ENCODE peak calls at places on chromosome 15, in nine cellular contexts. K, P, I, Y, M, T, S, E and Q are unnamed samples.

GRCh38 chr15:23497710-23498111 is 50.7 kb upstream of the GOLGA6L2 start:
- DNase-seq in K (peak; percentile 24), P (peak; percentile 54), I (peak; percentile 8), Y (no peak), M (no peak), T (no peak), S (no peak), E (no peak), Q (peak; percentile 39)

GRCh38 chr15:91874992-91875651 is 21.6 kb downstream of the SLCO3A1 start:
- DNase-seq in K (no peak), P (no peak), I (no peak), Y (no peak), M (no peak), T (no peak), S (no peak), E (no peak), Q (peak; percentile 16)

GRCh38 chr15:27878841-27879240 is 220.3 kb downstream of the OCA2 start:
- DNase-seq in K (no peak), P (no peak), I (no peak), Y (no peak), M (no peak), T (no peak), S (no peak), E (no peak), Q (no peak)

GRCh38 chr15:80055933-80056332 is 3.5 kb upstream of the ZFAND6 start:
- DNase-seq in K (no peak), P (no peak), I (no peak), Y (no peak), M (no peak), T (no peak), S (no peak), E (no peak), Q (no peak)

GRCh38 chr15:37872661-37873060 is 61.8 kb upstream of the TMCO5A start:
- DNase-seq in K (no peak), P (no peak), I (no peak), Y (no peak), M (no peak), T (no peak), S (no peak), E (no peak), Q (peak; percentile 6)

GRCh38 chr15:70853270-70853854 is 595 bp downstream of the LARP6 start:
- DNase-seq in K (no peak), P (no peak), I (peak; percentile 51), Y (peak; percentile 83), M (no peak), T (peak; percentile 49), S (no peak), E (peak; percentile 63), Q (peak; percentile 64)

GRCh38 chr15:81909229-81910087 is 136.4 kb downstream of the MEX3B start:
- DNase-seq in K (peak; percentile 6), P (no peak), I (no peak), Y (no peak), M (no peak), T (no peak), S (no peak), E (no peak), Q (peak; percentile 54)

GRCh38 chr15:90959894-90960293 is 5.2 kb downstream of the RCCD1 start:
- DNase-seq in K (no peak), P (no peak), I (peak; percentile 27), Y (peak; percentile 51), M (no peak), T (no peak), S (no peak), E (peak; percentile 21), Q (no peak)

GRCh38 chr15:101006931-101007687 is 88.0 kb downstream of the LRRK1 start:
- DNase-seq in K (peak; percentile 79), P (peak; percentile 88), I (peak; percentile 60), Y (peak; percentile 87), M (peak; percentile 83), T (peak; percentile 74), S (peak; percentile 88), E (peak; percentile 86), Q (peak; percentile 90)

GRCh38 chr15:44782516-44782915 is 46.2 kb downstream of the TRIM69 start:
- DNase-seq in K (no peak), P (no peak), I (no peak), Y (no peak), M (no peak), T (no peak), S (no peak), E (no peak), Q (no peak)

GRCh38 chr15:38307251-38307650 is 54.6 kb downstream of the SPRED1 start:
- DNase-seq in K (peak; percentile 19), P (no peak), I (no peak), Y (no peak), M (no peak), T (no peak), S (no peak), E (no peak), Q (no peak)

GRCh38 chr15:80580107-80580506 is 115.0 kb upstream of the ABHD17C start:
- DNase-seq in K (peak; percentile 83), P (peak; percentile 37), I (peak; percentile 82), Y (peak; percentile 39), M (no peak), T (no peak), S (no peak), E (peak; percentile 78), Q (no peak)

GRCh38 chr15:48671381-48672022 is 26.0 kb upstream of the FBN1 start:
- DNase-seq in K (no peak), P (no peak), I (peak; percentile 91), Y (peak; percentile 97), M (no peak), T (peak; percentile 68), S (no peak), E (peak; percentile 91), Q (no peak)

GRCh38 chr15:73986055-73986775 is 5.9 kb downstream of the STOML1 start:
- DNase-seq in K (no peak), P (no peak), I (no peak), Y (no peak), M (no peak), T (no peak), S (no peak), E (no peak), Q (no peak)

GRCh38 chr15:100759698-100760356 is 119.8 kb upstream of the ALDH1A3 start:
- DNase-seq in K (no peak), P (peak; percentile 93), I (peak; percentile 70), Y (peak; percentile 79), M (no peak), T (no peak), S (no peak), E (peak; percentile 34), Q (peak; percentile 78)

DNA sequence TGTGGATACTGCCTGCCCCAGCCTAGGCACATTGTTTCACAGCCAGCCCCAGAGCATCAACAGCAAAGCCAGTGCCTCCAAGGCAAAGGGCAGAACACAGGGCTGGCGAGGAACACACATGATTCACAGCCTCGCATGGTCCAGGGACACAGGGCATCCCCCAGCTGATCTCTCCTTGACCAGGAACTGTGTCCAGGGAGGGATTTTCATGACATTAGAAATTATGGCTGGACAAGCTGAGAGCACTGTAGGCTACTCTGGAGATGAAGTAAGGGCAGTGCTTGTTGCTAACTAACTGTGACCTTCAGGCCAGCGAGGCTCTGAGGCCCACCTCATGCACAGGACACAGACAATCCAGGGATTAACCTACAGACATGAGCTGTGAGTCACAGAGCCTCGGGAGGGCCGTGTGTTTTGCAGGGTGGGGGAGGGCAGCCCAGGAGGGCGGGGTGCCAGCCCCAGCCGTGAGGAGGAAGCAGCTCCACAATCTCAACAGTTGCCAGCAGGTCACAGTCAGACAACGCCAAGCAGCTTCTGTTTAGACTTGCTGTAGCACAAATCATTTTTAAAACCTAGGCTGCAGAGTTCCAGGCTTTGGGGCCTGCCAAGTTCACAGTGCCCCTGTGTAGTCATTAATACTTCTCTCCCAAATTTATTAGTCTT is 114.9 kb downstream of the ETFA start:
- DNase-seq in K (peak; percentile 84), P (peak; percentile 85), I (peak; percentile 87), Y (peak; percentile 81), M (peak; percentile 74), T (peak; percentile 79), S (peak; percentile 72), E (peak; percentile 85), Q (peak; percentile 90)
- TF ChIP-seq CTCF in K (no peak), P (no peak), I (no peak), Y (no peak), M (no peak), T (no peak), S (no peak), E (no peak), Q (no peak)

DNA sequence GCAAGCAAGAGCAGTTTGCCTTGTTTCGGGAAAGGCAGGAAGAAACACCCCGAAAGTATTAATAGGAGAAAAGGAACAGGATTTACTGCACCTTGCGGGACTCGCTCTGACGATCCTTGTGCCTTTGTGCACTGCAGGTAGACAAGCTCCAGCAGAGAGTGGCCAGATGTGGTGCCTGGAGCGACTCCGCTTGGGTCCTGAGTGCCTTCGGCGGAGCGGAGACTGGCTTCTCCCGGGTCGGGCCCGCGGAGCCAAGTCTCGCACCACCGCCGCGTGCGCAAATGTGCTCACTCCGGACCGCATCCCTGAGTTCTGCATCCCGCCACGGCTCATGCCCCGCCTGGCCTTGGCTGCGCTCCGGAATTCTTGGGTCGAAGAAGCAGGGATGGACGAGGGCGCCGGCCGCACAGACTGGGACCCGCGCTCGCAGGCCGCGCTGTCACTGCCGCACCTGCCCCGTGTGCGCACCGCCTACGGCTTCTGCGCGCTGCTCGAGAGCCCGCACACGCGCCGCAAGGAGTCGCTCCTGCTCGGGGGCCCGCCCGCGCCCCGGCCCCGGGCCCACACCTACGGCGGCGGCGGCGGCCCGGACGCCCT is 769 bp downstream of the C2CD4A start:
- DNase-seq in K (no peak), P (peak; percentile 49), I (no peak), Y (no peak), M (peak; percentile 61), T (peak; percentile 20), S (peak; percentile 49), E (peak; percentile 31), Q (peak; percentile 28)
- TF ChIP-seq CTCF in K (no peak), P (peak; percentile 36), I (no peak), Y (no peak), M (no peak), T (no peak), S (no peak), E (no peak), Q (no peak)

DNA sequence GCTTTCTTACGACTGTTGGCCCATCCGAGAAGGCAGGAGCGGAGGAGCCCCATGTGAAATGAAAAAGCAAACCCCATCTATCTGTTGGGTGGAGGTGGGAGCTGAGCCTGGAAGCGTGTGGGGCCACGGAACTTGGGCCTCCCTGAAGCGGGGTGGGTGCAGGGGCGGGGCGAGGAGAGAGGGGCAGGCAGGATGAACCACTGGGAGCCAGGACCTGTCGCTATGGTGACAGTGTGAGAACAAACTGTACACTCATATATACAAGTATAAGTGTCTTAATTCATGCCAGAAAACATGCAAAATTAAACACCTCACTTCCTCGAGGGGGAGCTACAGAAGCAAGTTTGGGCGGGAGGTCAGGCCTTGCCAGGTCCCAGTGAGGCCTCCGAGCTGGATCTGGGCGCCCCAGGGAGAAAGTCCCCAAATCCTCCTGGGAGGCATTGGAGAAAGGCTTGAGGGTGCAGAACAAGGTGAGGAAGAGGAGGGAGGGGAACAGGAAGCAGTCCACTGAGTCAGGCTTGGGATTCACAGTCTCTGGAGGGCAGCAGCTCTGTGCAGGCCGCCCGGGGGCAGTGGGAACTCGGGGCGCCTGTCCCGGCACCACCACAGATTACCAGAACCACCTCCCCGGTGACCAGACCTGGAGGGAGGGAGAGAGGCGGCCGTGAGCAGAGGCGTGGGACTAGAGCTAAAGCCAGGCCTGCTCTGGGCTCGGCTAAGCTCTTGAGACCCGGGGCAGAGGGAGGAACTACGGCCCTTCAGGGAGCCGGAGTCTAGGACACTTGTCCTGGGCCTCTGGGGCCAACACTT is 34.8 kb downstream of the RBPMS2 start:
- DNase-seq in K (peak; percentile 48), P (peak; percentile 64), I (peak; percentile 73), Y (peak; percentile 50), M (no peak), T (peak; percentile 31), S (peak; percentile 32), E (peak; percentile 80), Q (peak; percentile 50)
- TF ChIP-seq CTCF in K (no peak), P (no peak), I (peak; percentile 68), Y (peak; percentile 5), M (no peak), T (no peak), S (no peak), E (peak; percentile 37), Q (no peak)

GRCh38 chr15:31021067-31021665 is 29.7 kb upstream of the MTMR10 start:
- DNase-seq in K (no peak), P (no peak), I (no peak), Y (no peak), M (no peak), T (no peak), S (no peak), E (no peak), Q (no peak)
- TF ChIP-seq CTCF in K (no peak), P (no peak), I (no peak), Y (no peak), M (no peak), T (no peak), S (no peak), E (no peak), Q (no peak)